ENCODE peak calls at places on chromosome X, in ten cellular contexts. E is neural crest cell; S is effector memory CD8-positive, alpha-beta T cell; N is OCI-M1; Q is NCI-H1105 treated with DMSO at 0.1 percent for 48 hours; X is NCI-H1417; P is amniotic stem cell; K is NAMALWA; B is fibroblast of pulmonary artery; J is AG20443. W is an unnamed sample.

GRCh38 chrX:1906028-1906427 is 291.2 kb downstream of the ASMT start:
- DNase-seq in E (no peak), S (no peak), N (no peak), Q (no peak), X (no peak), P (no peak), K (no peak), B (no peak), J (no peak), W (no peak)

GRCh38 chrX:53317365-53318069 is 36.1 kb upstream of the IQSEC2 start:
- DNase-seq in E (peak; percentile 65), S (peak; percentile 68), N (peak; percentile 56), Q (peak; percentile 49), X (peak; percentile 52), P (peak; percentile 28), K (peak; percentile 64), B (peak; percentile 56), J (peak; percentile 76), W (no peak)

GRCh38 chrX:17535229-17535628 is 160.2 kb downstream of the NHS start:
- DNase-seq in E (peak; percentile 28), S (peak; percentile 0), N (peak; percentile 2), Q (no peak), X (peak; percentile 15), P (no peak), K (peak; percentile 24), B (peak; percentile 57), J (peak; percentile 21), W (no peak)

GRCh38 chrX:140525448-140525847 is 20.6 kb upstream of the SOX3 start:
- DNase-seq in E (no peak), S (no peak), N (no peak), Q (no peak), X (no peak), P (no peak), K (no peak), B (peak; percentile 16), J (peak; percentile 53), W (no peak)

GRCh38 chrX:148933881-148934280 is 433.5 kb downstream of the AFF2 start:
- DNase-seq in E (no peak), S (no peak), N (no peak), Q (no peak), X (no peak), P (no peak), K (no peak), B (no peak), J (no peak), W (no peak)

GRCh38 chrX:3743821-3744439 is 30.5 kb upstream of the PRKX start:
- DNase-seq in E (no peak), S (peak; percentile 45), N (peak; percentile 44), Q (no peak), X (no peak), P (no peak), K (no peak), B (no peak), J (no peak), W (no peak)

GRCh38 chrX:19893722-19894121 is 6.3 kb upstream of the SH3KBP1 start:
- DNase-seq in E (no peak), S (no peak), N (no peak), Q (no peak), X (no peak), P (no peak), K (no peak), B (peak; percentile 70), J (peak; percentile 58), W (no peak)

GRCh38 chrX:64805683-64806082 is 170.6 kb downstream of the ZC4H2 start:
- DNase-seq in E (no peak), S (no peak), N (no peak), Q (no peak), X (no peak), P (no peak), K (no peak), B (no peak), J (no peak), W (no peak)

GRCh38 chrX:118272237-118272636 is 73.7 kb upstream of the WDR44 start:
- DNase-seq in E (no peak), S (no peak), N (peak; percentile 41), Q (no peak), X (no peak), P (no peak), K (no peak), B (peak; percentile 41), J (no peak), W (no peak)

GRCh38 chrX:155966876-155967275 is 30.6 kb upstream of the IL9R start:
- DNase-seq in E (peak; percentile 6), S (peak; percentile 21), N (peak; percentile 67), Q (no peak), X (peak; percentile 13), P (no peak), K (peak; percentile 59), B (peak; percentile 7), J (peak; percentile 25), W (no peak)

GRCh38 chrX:36035550-36035949 is 116.0 kb downstream of the CFAP47 start:
- DNase-seq in E (no peak), S (no peak), N (no peak), Q (no peak), X (no peak), P (no peak), K (no peak), B (no peak), J (no peak), W (no peak)

GRCh38 chrX:124018031-124018430 is 56.5 kb downstream of the STAG2 start:
- DNase-seq in E (no peak), S (no peak), N (peak; percentile 20), Q (no peak), X (no peak), P (no peak), K (peak; percentile 32), B (peak; percentile 9), J (no peak), W (no peak)

GRCh38 chrX:106939566-106939965 is 19.4 kb downstream of the CLDN2 start:
- DNase-seq in E (no peak), S (no peak), N (no peak), Q (no peak), X (no peak), P (no peak), K (no peak), B (no peak), J (no peak), W (no peak)

GRCh38 chrX:70720721-70721120 is 187.8 kb downstream of the TEX11 start:
- DNase-seq in E (no peak), S (no peak), N (no peak), Q (no peak), X (no peak), P (no peak), K (no peak), B (no peak), J (no peak), W (no peak)

GRCh38 chrX:138847930-138848329 is 136.4 kb upstream of the FGF13 start:
- DNase-seq in E (no peak), S (no peak), N (peak; percentile 27), Q (no peak), X (no peak), P (no peak), K (peak; percentile 1), B (peak; percentile 1), J (peak; percentile 24), W (no peak)

GRCh38 chrX:108456971-108457477 is 17.4 kb downstream of the COL4A5 start:
- DNase-seq in E (no peak), S (no peak), N (no peak), Q (no peak), X (no peak), P (no peak), K (no peak), B (no peak), J (no peak), W (no peak)

GRCh38 chrX:39477438-39478120 is 620.2 kb downstream of the BCOR start:
- DNase-seq in E (peak; percentile 32), S (no peak), N (no peak), Q (no peak), X (peak; percentile 73), P (no peak), K (no peak), B (peak; percentile 39), J (no peak), W (no peak)

GRCh38 chrX:130330706-130331105 is 9.0 kb upstream of the SLC25A14 start:
- DNase-seq in E (peak; percentile 22), S (peak; percentile 14), N (peak; percentile 72), Q (peak; percentile 43), X (peak; percentile 47), P (peak; percentile 0), K (peak; percentile 57), B (peak; percentile 52), J (peak; percentile 43), W (no peak)

GRCh38 chrX:134480061-134480460 is 20.1 kb downstream of the HPRT1 start:
- DNase-seq in E (no peak), S (no peak), N (no peak), Q (no peak), X (no peak), P (no peak), K (no peak), B (peak; percentile 40), J (no peak), W (no peak)

GRCh38 chrX:7088968-7089615 is 58.4 kb upstream of the STS start:
- DNase-seq in E (no peak), S (peak; percentile 4), N (no peak), Q (no peak), X (no peak), P (no peak), K (peak; percentile 64), B (no peak), J (no peak), W (no peak)

GRCh38 chrX:50100188-50100587 is 100.6 kb downstream of the AKAP4 start:
- DNase-seq in E (no peak), S (no peak), N (peak; percentile 70), Q (no peak), X (peak; percentile 2), P (no peak), K (peak; percentile 6), B (no peak), J (peak; percentile 8), W (no peak)

GRCh38 chrX:69014200-69014599 is 151.1 kb downstream of the PJA1 start:
- DNase-seq in E (no peak), S (no peak), N (no peak), Q (no peak), X (no peak), P (no peak), K (no peak), B (peak; percentile 94), J (peak; percentile 47), W (no peak)

GRCh38 chrX:39955621-39956020 is 142.1 kb downstream of the BCOR start:
- DNase-seq in E (no peak), S (no peak), N (no peak), Q (no peak), X (no peak), P (no peak), K (peak; percentile 42), B (no peak), J (no peak), W (no peak)

GRCh38 chrX:21778236-21778635 is 20.3 kb upstream of the SMPX start:
- DNase-seq in E (no peak), S (no peak), N (no peak), Q (no peak), X (no peak), P (no peak), K (no peak), B (no peak), J (no peak), W (no peak)

GRCh38 chrX:39012561-39013209 is 211.4 kb downstream of the MID1IP1 start:
- DNase-seq in E (no peak), S (no peak), N (no peak), Q (no peak), X (no peak), P (no peak), K (no peak), B (peak; percentile 3), J (peak; percentile 45), W (no peak)

GRCh38 chrX:109472939-109473713 is 8.8 kb downstream of the GUCY2F start:
- DNase-seq in E (peak; percentile 35), S (no peak), N (peak; percentile 15), Q (no peak), X (no peak), P (peak; percentile 20), K (peak; percentile 65), B (peak; percentile 81), J (peak; percentile 12), W (no peak)

GRCh38 chrX:37905436-37906147 is 58.2 kb upstream of the DYNLT3 start:
- DNase-seq in E (peak; percentile 4), S (no peak), N (no peak), Q (peak; percentile 37), X (peak; percentile 70), P (no peak), K (peak; percentile 50), B (peak; percentile 8), J (peak; percentile 16), W (no peak)

GRCh38 chrX:21806691-21807090 is 32.7 kb upstream of the MBTPS2 start:
- DNase-seq in E (no peak), S (no peak), N (peak; percentile 4), Q (no peak), X (no peak), P (no peak), K (no peak), B (peak; percentile 1), J (no peak), W (no peak)

W was measured in glomerular endothelial cell.